ENCODE peak calls at places on chromosomes 1 and 21, in four cellular contexts. One of them, this sample, is unnamed. For H3K27me3, the result is how much of the 10 kb centered on the place peaks cover.

GRCh38 chr21:41611966-41612606 is 104.1 kb upstream of the TMPRSS2 start:
- DNase-seq in upper lobe of right lung: peak
- DNase-seq in brain microvascular endothelial cell: no peak
- DNase-seq in stomach: peak
- DNase-seq in this sample: peak

GRCh38 chr21:46388896-46389295 is 64.9 kb downstream of the PCNT start:
- DNase-seq in upper lobe of right lung: no peak
- DNase-seq in brain microvascular endothelial cell: no peak
- DNase-seq in stomach: no peak
- DNase-seq in this sample: no peak

GRCh38 chr1:82485591-82486369 is 685.0 kb downstream of the ADGRL2 start:
- DNase-seq in upper lobe of right lung: no peak
- DNase-seq in brain microvascular endothelial cell: peak
- DNase-seq in stomach: no peak
- DNase-seq in this sample: peak

GRCh38 chr21:42377211-42377950 is 11.0 kb upstream of the TFF1 start:
- DNase-seq in upper lobe of right lung: peak
- DNase-seq in brain microvascular endothelial cell: no peak
- DNase-seq in stomach: no peak
- DNase-seq in this sample: peak

GRCh38 chr1:75797606-75798216 is 1.0 kb downstream of the MSH4 start:
- DNase-seq in upper lobe of right lung: no peak
- DNase-seq in brain microvascular endothelial cell: no peak
- DNase-seq in stomach: no peak
- DNase-seq in this sample: no peak

GRCh38 chr1:17010601-17011438 is 908 bp downstream of the ATP13A2 start:
- DNase-seq in upper lobe of right lung: peak
- DNase-seq in brain microvascular endothelial cell: no peak
- DNase-seq in stomach: peak
- DNase-seq in this sample: peak

GRCh38 chr1:21914880-21915640 is 22.1 kb downstream of the HSPG2 start:
- DNase-seq in upper lobe of right lung: no peak
- DNase-seq in brain microvascular endothelial cell: no peak
- DNase-seq in stomach: peak
- DNase-seq in this sample: peak

GRCh38 chr1:208272311-208272710 is 28.1 kb upstream of the PLXNA2 start:
- DNase-seq in upper lobe of right lung: no peak
- DNase-seq in brain microvascular endothelial cell: no peak
- DNase-seq in stomach: no peak
- DNase-seq in this sample: no peak

GRCh38 chr1:54919367-54920359 is 32.7 kb upstream of the DHCR24 start:
- DNase-seq in upper lobe of right lung: no peak
- DNase-seq in brain microvascular endothelial cell: no peak
- DNase-seq in stomach: no peak
- DNase-seq in this sample: peak

GRCh38 chr1:54476231-54477109 is 70.3 kb upstream of the SSBP3 start:
- DNase-seq in upper lobe of right lung: no peak
- DNase-seq in brain microvascular endothelial cell: no peak
- DNase-seq in stomach: no peak
- DNase-seq in this sample: no peak

GRCh38 chr21:37454869-37455503 is 88.4 kb downstream of the DYRK1A start:
- DNase-seq in upper lobe of right lung: no peak
- DNase-seq in brain microvascular endothelial cell: no peak
- DNase-seq in stomach: no peak
- DNase-seq in this sample: no peak

GRCh38 chr21:33199516-33200217 is 30.1 kb upstream of the IFNAR2 start:
- DNase-seq in upper lobe of right lung: no peak
- DNase-seq in brain microvascular endothelial cell: peak
- DNase-seq in stomach: peak
- DNase-seq in this sample: peak

GRCh38 chr1:116877369-116877768 is 32.3 kb upstream of the PTGFRN start:
- DNase-seq in upper lobe of right lung: no peak
- DNase-seq in brain microvascular endothelial cell: no peak
- DNase-seq in stomach: no peak
- DNase-seq in this sample: no peak

GRCh38 chr1:205244383-205244782 is 16.6 kb downstream of the TMCC2 start:
- DNase-seq in upper lobe of right lung: peak
- DNase-seq in brain microvascular endothelial cell: no peak
- DNase-seq in stomach: no peak
- DNase-seq in this sample: no peak

DNA sequence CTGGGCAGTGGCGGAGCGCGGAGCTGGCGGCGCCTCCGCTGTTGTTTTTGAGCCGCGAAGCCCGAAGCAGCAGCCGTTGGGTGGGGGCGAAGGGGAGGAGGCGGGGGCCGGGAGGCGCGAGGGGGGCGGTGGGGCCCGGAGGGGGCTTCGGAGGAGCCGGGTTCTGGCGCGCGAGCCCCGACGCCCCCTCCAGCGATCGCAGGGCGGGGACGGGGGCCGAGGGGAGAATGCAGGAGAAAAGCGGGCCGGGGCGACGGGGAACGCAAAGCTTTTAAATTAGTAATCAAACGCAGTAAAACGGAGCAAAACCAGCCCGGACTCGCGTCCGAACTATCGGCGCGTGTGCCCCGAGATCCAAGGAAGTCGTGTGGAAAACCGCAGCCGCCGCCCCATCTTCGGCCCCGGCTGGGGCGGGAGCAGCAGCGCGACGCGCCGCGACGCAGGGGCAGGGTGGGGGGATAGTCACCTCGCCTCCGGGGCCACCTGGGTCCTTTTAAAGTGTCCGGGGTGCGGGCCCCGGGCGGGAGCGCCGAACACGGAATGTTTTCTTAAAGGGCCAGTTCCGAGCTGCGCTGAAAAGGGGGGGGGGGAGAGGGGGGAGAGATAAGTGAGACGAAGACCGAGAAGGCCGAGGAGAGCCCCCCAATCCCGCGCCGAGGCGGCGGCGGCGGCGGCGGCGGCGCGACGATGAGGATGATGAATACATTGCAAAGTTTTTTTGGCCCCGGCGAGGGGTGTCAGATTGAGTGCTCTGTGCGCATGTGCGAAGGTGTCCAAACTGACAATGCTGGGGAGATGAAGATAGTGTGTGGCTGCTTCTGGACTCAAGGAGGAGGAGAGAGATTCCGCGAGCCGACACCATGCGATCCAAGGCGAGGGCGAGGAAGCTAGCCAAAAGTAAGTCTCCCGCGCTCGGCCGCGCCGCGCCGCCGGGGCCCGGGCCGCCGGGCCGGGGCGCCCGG is at the start of gene PRDM16:
- DNase-seq in upper lobe of right lung: peak
- DNase-seq in brain microvascular endothelial cell: peak
- DNase-seq in stomach: peak
- DNase-seq in this sample: no peak
- H3K27me3 ChIP-seq in upper lobe of right lung: half or more
- H3K27me3 ChIP-seq in brain microvascular endothelial cell: half or more
- H3K27me3 ChIP-seq in stomach: half or more
- H3K27me3 ChIP-seq in this sample: half or more

GRCh38 chr1:20405893-20406604 is 80.0 kb downstream of the CAMK2N1 start:
- DNase-seq in upper lobe of right lung: no peak
- DNase-seq in brain microvascular endothelial cell: peak
- DNase-seq in stomach: no peak
- DNase-seq in this sample: no peak
- H3K27me3 ChIP-seq in upper lobe of right lung: under half
- H3K27me3 ChIP-seq in brain microvascular endothelial cell: under half
- H3K27me3 ChIP-seq in stomach: half or more
- H3K27me3 ChIP-seq in this sample: under half

GRCh38 chr1:47713960-47714359 is 276.1 kb downstream of the FOXD2 start:
- DNase-seq in upper lobe of right lung: no peak
- DNase-seq in brain microvascular endothelial cell: no peak
- DNase-seq in stomach: no peak
- DNase-seq in this sample: no peak
- H3K27me3 ChIP-seq in upper lobe of right lung: half or more
- H3K27me3 ChIP-seq in brain microvascular endothelial cell: half or more
- H3K27me3 ChIP-seq in stomach: half or more
- H3K27me3 ChIP-seq in this sample: half or more

GRCh38 chr1:215748431-215748830 is 181.3 kb downstream of the KCTD3 start:
- DNase-seq in upper lobe of right lung: no peak
- DNase-seq in brain microvascular endothelial cell: no peak
- DNase-seq in stomach: no peak
- DNase-seq in this sample: no peak
- H3K27me3 ChIP-seq in upper lobe of right lung: under half
- H3K27me3 ChIP-seq in brain microvascular endothelial cell: under half
- H3K27me3 ChIP-seq in stomach: under half
- H3K27me3 ChIP-seq in this sample: under half

GRCh38 chr1:228008391-228009115 is 1.8 kb downstream of the WNT3A start:
- DNase-seq in upper lobe of right lung: peak
- DNase-seq in brain microvascular endothelial cell: no peak
- DNase-seq in stomach: peak
- DNase-seq in this sample: no peak

GRCh38 chr1:228007801-228008341 is 1.1 kb downstream of the WNT3A start:
- DNase-seq in upper lobe of right lung: peak
- DNase-seq in brain microvascular endothelial cell: no peak
- DNase-seq in stomach: peak
- DNase-seq in this sample: no peak

GRCh38 chr1:228009828-228010775 is 3.3 kb downstream of the WNT3A start:
- DNase-seq in upper lobe of right lung: peak
- DNase-seq in brain microvascular endothelial cell: no peak
- DNase-seq in stomach: peak
- DNase-seq in this sample: no peak

GRCh38 chr1:228010921-228011320 is 4.1 kb downstream of the WNT3A start:
- DNase-seq in upper lobe of right lung: peak
- DNase-seq in brain microvascular endothelial cell: no peak
- DNase-seq in stomach: peak
- DNase-seq in this sample: no peak

GRCh38 chr1:228009116-228009827 is 2.5 kb downstream of the WNT3A start:
- DNase-seq in upper lobe of right lung: peak
- DNase-seq in brain microvascular endothelial cell: no peak
- DNase-seq in stomach: peak
- DNase-seq in this sample: no peak
- H3K27me3 ChIP-seq in upper lobe of right lung: half or more
- H3K27me3 ChIP-seq in brain microvascular endothelial cell: half or more
- H3K27me3 ChIP-seq in stomach: half or more
- H3K27me3 ChIP-seq in this sample: half or more

GRCh38 chr1:2834741-2835564 is 33.5 kb upstream of the TTC34 start:
- DNase-seq in upper lobe of right lung: no peak
- DNase-seq in brain microvascular endothelial cell: no peak
- DNase-seq in stomach: no peak
- DNase-seq in this sample: no peak

GRCh38 chr1:2833454-2834145 is 32.1 kb upstream of the TTC34 start:
- DNase-seq in upper lobe of right lung: no peak
- DNase-seq in brain microvascular endothelial cell: no peak
- DNase-seq in stomach: no peak
- DNase-seq in this sample: no peak

GRCh38 chr1:2832506-2833453 is 31.3 kb upstream of the TTC34 start:
- DNase-seq in upper lobe of right lung: no peak
- DNase-seq in brain microvascular endothelial cell: no peak
- DNase-seq in stomach: no peak
- DNase-seq in this sample: no peak

GRCh38 chr1:2835650-2836159 is 34.2 kb upstream of the TTC34 start:
- DNase-seq in upper lobe of right lung: no peak
- DNase-seq in brain microvascular endothelial cell: no peak
- DNase-seq in stomach: no peak
- DNase-seq in this sample: no peak

DNA sequence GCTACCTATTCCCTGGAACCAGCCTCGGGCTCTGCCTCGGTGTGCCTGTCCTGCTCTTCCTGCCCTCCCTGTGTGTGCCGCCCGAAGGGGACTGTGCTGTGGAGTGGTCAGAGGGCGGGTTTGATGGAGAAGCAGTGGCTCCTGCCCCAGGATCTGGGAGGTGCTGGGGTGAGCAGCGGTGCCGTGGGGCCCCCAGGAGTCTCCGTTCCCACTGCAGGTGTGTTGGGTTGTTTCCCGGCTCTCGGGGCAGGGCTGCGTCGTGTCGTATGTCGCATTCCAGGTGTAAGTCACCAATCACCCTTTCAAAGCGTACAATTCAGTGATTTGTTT is 32.6 kb upstream of the TTC34 start:
- DNase-seq in upper lobe of right lung: no peak
- DNase-seq in brain microvascular endothelial cell: no peak
- DNase-seq in stomach: no peak
- DNase-seq in this sample: no peak
- H3K27me3 ChIP-seq in upper lobe of right lung: under half
- H3K27me3 ChIP-seq in brain microvascular endothelial cell: under half
- H3K27me3 ChIP-seq in stomach: under half
- H3K27me3 ChIP-seq in this sample: under half

DNA sequence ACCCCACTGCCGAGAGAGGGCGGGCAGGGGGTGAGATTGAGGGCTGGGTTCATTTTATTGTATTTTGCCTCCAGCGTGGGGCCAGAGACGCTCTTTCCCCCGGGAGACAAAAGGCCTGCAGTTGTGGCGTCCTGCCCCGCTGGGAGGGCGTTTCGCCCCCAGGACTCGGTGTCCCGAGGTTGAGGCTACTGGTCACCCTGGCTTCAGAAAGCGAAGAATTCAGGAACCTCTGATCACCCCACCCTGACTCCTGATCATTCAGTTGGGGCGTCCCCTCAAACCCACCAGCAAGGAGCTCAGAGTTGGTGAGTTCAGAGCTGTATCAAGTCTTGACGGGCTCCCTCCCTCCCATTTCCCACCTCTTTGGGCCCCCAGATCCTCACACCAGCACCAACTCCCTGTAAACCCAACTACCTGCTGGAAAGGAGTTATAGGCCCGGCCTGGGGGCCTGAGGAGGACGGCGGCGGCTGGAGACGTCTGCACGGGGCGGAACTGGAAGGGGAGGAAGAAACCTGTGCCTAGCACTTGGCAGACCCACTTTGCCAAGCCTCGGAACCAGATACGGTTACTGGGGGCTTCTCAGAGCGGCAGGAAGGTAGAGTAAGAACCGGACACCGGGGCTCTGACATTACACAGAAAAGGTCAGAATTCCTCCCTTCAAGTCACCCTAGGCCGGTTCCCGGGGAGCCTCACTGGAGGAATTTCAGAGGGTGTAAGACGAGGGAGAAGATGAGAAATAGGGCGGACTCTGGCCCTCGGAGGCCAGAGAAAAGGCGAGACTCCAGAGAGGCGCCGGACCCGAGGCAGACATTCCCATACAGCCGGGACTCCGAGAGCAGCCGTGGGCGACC is 761 bp upstream of the PAX7 start:
- DNase-seq in upper lobe of right lung: no peak
- DNase-seq in brain microvascular endothelial cell: no peak
- DNase-seq in stomach: no peak
- DNase-seq in this sample: no peak
- H3K27me3 ChIP-seq in upper lobe of right lung: half or more
- H3K27me3 ChIP-seq in brain microvascular endothelial cell: half or more
- H3K27me3 ChIP-seq in stomach: half or more
- H3K27me3 ChIP-seq in this sample: half or more

This sample was measured in transverse colon.